ENCODE peak calls at places on chromosomes 13 and 19, in four cellular contexts. G is colonic mucosa, L is uterus, F is right atrium auricular region. R is an unnamed sample.

GRCh38 chr19:4531562-4532165 is 3.4 kb downstream of the PLIN5 start:
- DNase-seq in G (no peak), L (no peak), F (no peak), R (no peak)

GRCh38 chr19:6264077-6264445 is 15.7 kb downstream of the MLLT1 start:
- DNase-seq in G (no peak), L (no peak), F (no peak), R (no peak)

GRCh38 chr19:44401108-44401786 is at the start of gene ZNF285:
- DNase-seq in G (peak; percentile 93), L (peak; percentile 84), F (peak; percentile 93), R (peak; percentile 94)

GRCh38 chr13:52809310-52809769 is 39.1 kb downstream of the PCDH8 start:
- DNase-seq in G (peak; percentile 64), L (no peak), F (no peak), R (no peak)

GRCh38 chr19:20858861-20859260 is 64.2 kb upstream of the ZNF85 start:
- DNase-seq in G (no peak), L (no peak), F (no peak), R (no peak)

GRCh38 chr13:45327253-45327954 is 13.6 kb downstream of the TPT1 start:
- DNase-seq in G (no peak), L (no peak), F (no peak), R (no peak)

GRCh38 chr13:24035411-24035810 is 125.1 kb upstream of the SPATA13 start:
- DNase-seq in G (no peak), L (no peak), F (no peak), R (no peak)

GRCh38 chr13:75505966-75506365 is 24.0 kb upstream of the TBC1D4 start:
- DNase-seq in G (no peak), L (no peak), F (no peak), R (no peak)

GRCh38 chr13:28641600-28641926 is 17.4 kb upstream of the POMP start:
- DNase-seq in G (no peak), L (no peak), F (no peak), R (no peak)

GRCh38 chr19:7293795-7294570 is at the start of gene INSR:
- DNase-seq in G (peak; percentile 93), L (peak; percentile 89), F (peak; percentile 81), R (peak; percentile 74)

GRCh38 chr19:35153701-35154534 is 617 bp upstream of the FXYD5 start:
- DNase-seq in G (peak; percentile 50), L (no peak), F (no peak), R (no peak)

GRCh38 chr19:41226874-41227390 is 7.9 kb downstream of the AXL start:
- DNase-seq in G (no peak), L (no peak), F (no peak), R (no peak)

GRCh38 chr19:41225238-41226052 is 6.4 kb downstream of the AXL start:
- DNase-seq in G (peak; percentile 47), L (peak; percentile 90), F (peak; percentile 93), R (peak; percentile 96)

GRCh38 chr19:41226053-41226873 is 7.2 kb downstream of the AXL start:
- DNase-seq in G (peak; percentile 74), L (peak; percentile 79), F (peak; percentile 80), R (peak; percentile 86)

GRCh38 chr19:41230067-41230857 is 11.2 kb downstream of the AXL start:
- DNase-seq in G (no peak), L (no peak), F (no peak), R (no peak)

GRCh38 chr19:41228486-41228885 is 9.5 kb downstream of the AXL start:
- DNase-seq in G (no peak), L (no peak), F (no peak), R (no peak)
- TF ChIP-seq CTCF in G (no peak), L (no peak), F (no peak), R (no peak)

DNA sequence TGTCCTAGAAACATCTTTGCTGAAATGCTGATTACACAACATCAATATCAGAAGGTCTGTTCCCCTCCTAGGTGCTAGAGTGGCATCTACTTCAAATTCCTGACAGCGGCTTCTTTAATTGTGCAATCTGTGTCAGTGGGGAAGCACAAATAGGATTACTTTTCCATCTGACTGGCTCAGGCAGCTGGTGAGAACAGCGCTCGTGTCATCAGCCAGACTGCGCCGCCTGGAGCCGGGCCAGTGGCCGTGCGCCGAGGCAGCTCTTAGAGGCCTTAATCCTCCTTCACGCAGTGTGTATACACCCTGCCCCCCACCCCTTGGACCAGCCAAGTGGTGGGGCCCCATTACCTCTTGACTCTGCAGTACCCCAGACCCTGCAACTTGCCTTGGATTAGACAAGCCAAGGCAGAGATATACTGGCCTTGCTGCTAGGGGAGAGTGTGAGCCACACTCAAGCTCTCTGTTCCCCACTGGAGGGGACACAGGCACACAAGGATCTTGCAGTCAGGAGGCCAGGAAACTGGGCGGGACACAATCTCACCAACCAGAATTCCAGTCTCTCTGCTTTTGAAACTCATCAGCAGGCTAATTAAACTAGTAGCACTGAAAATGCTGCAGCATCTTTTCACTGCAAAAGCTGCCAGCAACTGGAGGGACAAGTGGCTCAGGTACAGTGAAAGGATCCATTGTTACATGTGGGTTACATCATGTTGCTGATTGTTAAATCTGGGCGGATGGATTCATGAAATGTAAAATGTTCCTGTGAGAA is 48.9 kb upstream of the EPHX3 start:
- DNase-seq in G (peak; percentile 61), L (peak; percentile 74), F (peak; percentile 94), R (no peak)
- TF ChIP-seq CTCF in G (no peak), L (no peak), F (no peak), R (peak; percentile 16)

DNA sequence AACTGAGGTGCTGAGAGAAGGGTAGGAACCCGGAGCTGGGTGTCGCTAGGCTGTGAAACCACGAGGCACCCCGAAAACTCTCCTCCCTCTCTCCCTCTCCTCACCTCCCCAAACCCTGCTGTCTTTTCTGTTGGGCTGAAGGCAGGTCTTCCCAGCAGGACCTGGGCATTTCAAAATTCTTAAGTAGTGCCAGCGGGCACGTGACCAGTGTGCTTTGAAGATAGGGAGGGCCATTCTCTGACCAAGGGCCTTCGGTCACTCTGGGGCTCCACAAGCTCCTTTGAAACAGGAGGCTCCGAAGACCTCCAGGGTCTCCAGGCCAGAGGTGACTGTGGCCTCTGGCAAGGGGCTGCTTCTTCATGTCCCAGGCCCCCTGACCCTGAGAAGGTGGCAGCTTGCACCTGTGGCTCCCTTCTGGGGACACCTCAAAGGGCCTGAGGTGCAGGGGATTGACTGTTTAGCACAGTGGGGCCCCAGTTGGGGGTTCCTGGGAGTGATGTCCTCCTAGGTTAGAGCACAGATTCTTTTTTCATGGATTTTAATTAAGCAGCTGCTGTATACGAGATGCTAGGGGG is 48.3 kb downstream of the DNM2 start:
- DNase-seq in G (no peak), L (no peak), F (no peak), R (no peak)
- TF ChIP-seq CTCF in G (no peak), L (no peak), F (no peak), R (no peak)

GRCh38 chr19:13103585-13103923 is 896 bp upstream of the LYL1 start:
- DNase-seq in G (no peak), L (peak; percentile 17), F (no peak), R (no peak)

GRCh38 chr19:13102416-13102665 is 317 bp downstream of the LYL1 start:
- DNase-seq in G (no peak), L (no peak), F (no peak), R (no peak)

GRCh38 chr19:13103961-13104847 is 1.5 kb upstream of the LYL1 start:
- DNase-seq in G (peak; percentile 62), L (peak; percentile 67), F (peak; percentile 68), R (no peak)

GRCh38 chr19:13102666-13103584 is at the start of gene LYL1:
- DNase-seq in G (peak; percentile 75), L (peak; percentile 79), F (peak; percentile 87), R (no peak)

DNA sequence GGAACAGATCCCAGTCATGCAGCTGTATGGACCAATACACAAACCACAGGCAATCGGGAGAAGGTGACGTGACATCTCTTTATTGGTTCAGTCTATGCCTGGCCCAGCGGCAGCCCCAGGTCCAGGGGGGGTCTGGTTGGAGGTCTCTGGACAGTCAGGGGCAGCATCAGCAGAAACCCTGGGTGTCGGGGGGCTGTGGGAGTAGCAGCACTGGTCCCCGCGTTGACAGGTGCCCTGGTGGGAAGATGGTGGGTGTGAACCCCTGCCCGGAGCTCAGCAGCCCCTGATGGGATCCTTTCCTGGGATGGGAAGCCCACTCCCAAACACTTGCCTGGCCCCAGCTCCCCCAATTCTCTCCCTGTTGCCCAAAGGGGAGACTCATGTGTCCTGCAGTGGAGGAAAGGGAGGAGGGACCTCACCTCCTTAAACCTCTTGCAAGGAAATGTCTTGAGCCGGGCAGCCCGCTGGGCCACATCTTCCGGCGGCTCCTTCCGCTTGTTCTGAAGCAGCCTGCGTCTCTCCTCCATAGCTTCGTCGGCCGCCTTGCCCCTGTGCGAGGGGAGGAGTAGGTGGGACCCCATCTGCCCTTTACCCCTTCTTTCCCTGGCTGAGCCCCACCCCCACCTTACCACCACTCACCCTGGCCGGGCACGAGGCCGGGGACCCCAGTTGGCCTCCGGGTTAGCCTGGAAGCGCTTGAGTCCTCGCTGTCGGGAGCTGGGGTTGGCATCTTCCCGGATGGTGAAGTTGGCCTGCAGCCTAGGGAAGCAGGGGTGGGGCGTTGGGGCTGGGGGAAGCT is 2.4 kb upstream of the LYL1 start:
- DNase-seq in G (no peak), L (peak; percentile 34), F (no peak), R (no peak)
- TF ChIP-seq CTCF in G (no peak), L (no peak), F (no peak), R (no peak)

GRCh38 chr19:982567-983170 is 1.5 kb upstream of the WDR18 start:
- DNase-seq in G (peak; percentile 77), L (peak; percentile 46), F (peak; percentile 64), R (no peak)

GRCh38 chr19:988081-988480 is 3.9 kb downstream of the WDR18 start:
- DNase-seq in G (no peak), L (no peak), F (no peak), R (no peak)

GRCh38 chr19:980133-980998 is 3.8 kb upstream of the WDR18 start:
- DNase-seq in G (no peak), L (no peak), F (no peak), R (no peak)

GRCh38 chr19:986083-986482 is 1.9 kb downstream of the WDR18 start:
- DNase-seq in G (no peak), L (no peak), F (no peak), R (no peak)

DNA sequence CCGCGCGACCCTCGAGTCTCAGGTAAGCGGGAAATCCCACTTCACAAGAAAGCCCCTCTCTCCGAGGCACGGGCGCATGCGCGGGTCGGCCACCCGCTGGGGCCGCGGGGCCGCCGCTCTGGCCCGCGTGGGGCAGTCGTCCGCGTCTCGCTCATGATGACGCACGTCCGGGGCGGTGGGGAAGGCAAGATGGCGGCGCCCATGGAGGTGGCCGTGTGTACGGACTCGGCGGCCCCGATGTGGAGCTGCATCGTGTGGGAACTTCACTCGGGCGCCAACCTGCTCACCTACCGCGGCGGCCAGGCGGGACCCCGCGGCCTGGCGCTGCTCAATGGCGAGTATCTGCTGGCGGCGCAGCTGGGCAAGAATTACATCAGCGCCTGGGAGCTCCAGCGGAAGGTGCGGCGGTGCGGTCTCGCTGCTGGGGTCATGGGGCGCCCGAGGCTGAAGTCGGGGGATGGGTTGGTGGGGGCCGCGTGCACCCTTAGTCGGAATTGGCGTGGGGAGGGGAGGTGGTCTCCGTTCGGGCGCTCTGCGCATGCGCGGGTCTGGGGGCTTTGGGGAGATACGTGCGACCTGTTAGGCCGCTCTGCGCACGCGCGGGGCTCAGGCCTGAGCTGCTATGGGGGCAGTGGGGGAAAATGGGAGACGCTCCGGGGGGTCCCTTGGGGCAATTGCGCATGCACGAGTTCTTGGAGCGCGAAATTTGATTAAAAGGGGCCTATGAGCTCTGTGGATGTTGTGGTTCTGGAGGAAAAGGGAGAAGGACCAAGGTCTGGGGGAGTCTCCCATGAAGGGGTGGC is at the start of gene WDR18:
- DNase-seq in G (peak; percentile 94), L (peak; percentile 93), F (peak; percentile 93), R (peak; percentile 55)
- TF ChIP-seq CTCF in G (no peak), L (peak; percentile 63), F (no peak), R (no peak)

GRCh38 chr13:41060723-41061074 is 610 bp upstream of the WBP4 start:
- DNase-seq in G (peak; percentile 79), L (peak; percentile 82), F (peak; percentile 73), R (no peak)
- TF ChIP-seq CTCF in G (no peak), L (peak; percentile 0), F (no peak), R (no peak)

GRCh38 chr13:20127563-20128458 is 33.0 kb downstream of the GJA3 start:
- DNase-seq in G (peak; percentile 69), L (peak; percentile 32), F (peak; percentile 75), R (no peak)
- TF ChIP-seq CTCF in G (no peak), L (peak; percentile 28), F (no peak), R (peak; percentile 44)